ENCODE peak calls at places on chromosomes 4 and X, in five cellular contexts. A is fibroblast of lung, N is cardiac muscle cell, G is psoas muscle, U is testis. S is an unnamed sample.

GRCh38 chr4:8136529-8136928 is 22.1 kb downstream of the ABLIM2 start:
- DNase-seq in G (no peak), A (no peak), N (no peak), U (no peak), S (no peak)

GRCh38 chr4:52577285-52577968 is 81.7 kb downstream of the USP46 start:
- DNase-seq in G (no peak), U (no peak), N (no peak), A (peak), S (no peak)

GRCh38 chrX:17214962-17215361 is 160.0 kb upstream of the NHS start:
- DNase-seq in A (no peak), G (no peak), U (no peak), N (no peak), S (no peak)

GRCh38 chr4:107243141-107243779 is 207.1 kb upstream of the DKK2 start:
- DNase-seq in U (no peak), A (no peak), G (peak), N (no peak), S (peak)

GRCh38 chr4:139761461-139761860 is 95.8 kb downstream of the MGST2 start:
- DNase-seq in A (no peak), U (no peak), N (no peak), G (no peak), S (no peak)

GRCh38 chr4:7004331-7004730 is 38.8 kb upstream of the TADA2B start:
- DNase-seq in A (no peak), N (no peak), G (no peak), U (no peak), S (no peak)

GRCh38 chrX:103554687-103555417 is 30.5 kb upstream of the TCEAL4 start:
- DNase-seq in G (no peak), A (peak), U (peak), N (peak), S (peak)

GRCh38 chr4:186719925-186720694 is 3.5 kb downstream of the FAT1 start:
- DNase-seq in G (no peak), N (peak), A (peak), U (peak), S (no peak)

GRCh38 chr4:71266090-71266794 is 72.6 kb upstream of the SLC4A4 start:
- DNase-seq in U (no peak), A (peak), N (no peak), G (peak), S (no peak)

GRCh38 chrX:22118161-22118830 is 86.2 kb downstream of the PHEX start:
- DNase-seq in N (no peak), A (no peak), G (no peak), U (no peak), S (no peak)

GRCh38 chrX:38558681-38559080 is 2.7 kb upstream of the TSPAN7 start:
- DNase-seq in A (no peak), G (no peak), N (no peak), U (no peak), S (no peak)

GRCh38 chrX:96776966-96777365 is 92.3 kb downstream of the DIAPH2 start:
- DNase-seq in U (no peak), N (no peak), A (peak), G (no peak), S (no peak)

GRCh38 chr4:70603856-70604255 is 11.8 kb downstream of the AMBN start:
- DNase-seq in G (no peak), A (peak), U (no peak), N (no peak), S (no peak)

GRCh38 chr4:118112647-118113046 is 78.4 kb downstream of the NDST3 start:
- DNase-seq in A (no peak), G (no peak), N (no peak), U (no peak), S (no peak)

GRCh38 chr4:40720931-40721330 is 28.8 kb upstream of the NSUN7 start:
- DNase-seq in G (no peak), U (no peak), N (no peak), A (no peak), S (no peak)

GRCh38 chrX:24619647-24620046 is 27.5 kb downstream of the PCYT1B start:
- DNase-seq in U (peak), A (peak), G (no peak), N (peak), S (no peak)

GRCh38 chr4:112296949-112297483 is at the start of gene ALPK1:
- DNase-seq in A (peak), U (no peak), G (no peak), N (no peak), S (peak)

GRCh38 chrX:56764153-56764974 is 35.3 kb downstream of the NBDY start:
- DNase-seq in G (peak), A (peak), U (peak), N (peak), S (peak)

GRCh38 chrX:56764975-56765791 is 36.1 kb downstream of the NBDY start:
- DNase-seq in N (no peak), G (no peak), U (no peak), A (no peak), S (no peak)

GRCh38 chrX:56766554-56767412 is 37.7 kb downstream of the NBDY start:
- DNase-seq in U (no peak), N (no peak), G (no peak), A (no peak), S (peak)

GRCh38 chrX:56763556-56764152 is 34.6 kb downstream of the NBDY start:
- DNase-seq in A (no peak), N (no peak), U (no peak), G (peak), S (peak)

DNA sequence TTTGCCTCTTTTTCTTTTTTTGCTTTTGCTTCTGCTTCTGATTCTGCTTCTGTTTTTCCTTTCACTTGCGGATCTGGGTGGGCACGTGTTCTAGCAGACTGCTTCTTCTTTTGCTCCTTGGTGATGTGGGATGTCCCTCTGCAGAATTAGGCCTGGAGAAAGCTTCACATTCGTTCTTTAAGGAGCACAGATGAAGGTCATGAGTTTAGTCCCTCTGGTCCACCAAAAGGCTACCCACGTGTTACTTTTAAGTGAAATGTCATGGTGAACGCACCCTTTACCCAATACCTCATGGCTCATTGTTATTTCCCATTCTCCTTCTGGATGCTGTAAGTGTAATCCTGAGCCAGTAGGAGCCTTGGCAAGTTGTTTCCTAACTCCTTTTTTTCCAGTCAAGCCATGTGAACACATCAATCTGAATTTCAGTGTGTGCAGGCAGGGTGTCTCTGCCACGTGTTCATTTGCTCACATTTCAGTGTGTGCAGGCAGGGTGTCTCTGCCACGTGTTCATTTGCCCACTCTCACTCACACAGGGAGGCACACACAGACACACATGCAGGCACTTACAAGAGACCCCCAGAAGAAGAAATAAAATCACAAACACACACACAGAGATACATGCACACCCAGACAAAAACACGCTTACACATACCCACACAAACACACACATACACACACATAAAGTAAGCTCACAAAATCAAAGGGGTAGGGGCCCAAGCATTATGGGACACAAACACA is 36.9 kb downstream of the NBDY start:
- DNase-seq in A (no peak), G (no peak), N (no peak), U (no peak), S (peak)
- H3K27ac ChIP-seq in A (no peak), G (no peak), N (no peak), U (no peak), S (no peak)

DNA sequence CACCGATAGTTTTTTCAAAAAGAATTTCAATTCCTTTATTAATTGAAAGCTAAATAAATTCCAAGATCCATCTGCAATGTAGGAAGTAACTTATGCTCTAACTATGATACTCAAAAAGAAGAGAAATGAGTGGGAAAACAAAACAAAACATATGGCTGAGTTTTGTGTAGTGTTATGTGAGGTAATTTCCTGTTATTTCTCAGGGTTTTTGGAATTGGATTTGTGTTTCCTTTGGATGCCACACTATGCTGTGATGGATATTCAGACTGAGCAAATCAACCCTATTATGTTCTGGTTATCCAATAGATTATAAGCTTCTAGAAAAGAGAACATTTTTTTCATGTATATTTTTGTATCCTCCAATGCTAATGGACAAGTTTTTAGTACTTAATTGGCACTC is 73.4 kb upstream of the RAPGEF2 start:
- DNase-seq in A (no peak), U (no peak), G (no peak), N (no peak), S (no peak)
- H3K4me3 ChIP-seq in A (no peak), U (no peak), G (no peak), N (no peak), S (no peak)

GRCh38 chr4:2535386-2536192 is 858 bp upstream of the FAM193A start:
- DNase-seq in A (peak), N (peak), U (peak), G (peak), S (peak)
- TF ChIP-seq CTCF in A (no peak), N (peak), U (no peak), G (no peak), S (no peak)

DNA sequence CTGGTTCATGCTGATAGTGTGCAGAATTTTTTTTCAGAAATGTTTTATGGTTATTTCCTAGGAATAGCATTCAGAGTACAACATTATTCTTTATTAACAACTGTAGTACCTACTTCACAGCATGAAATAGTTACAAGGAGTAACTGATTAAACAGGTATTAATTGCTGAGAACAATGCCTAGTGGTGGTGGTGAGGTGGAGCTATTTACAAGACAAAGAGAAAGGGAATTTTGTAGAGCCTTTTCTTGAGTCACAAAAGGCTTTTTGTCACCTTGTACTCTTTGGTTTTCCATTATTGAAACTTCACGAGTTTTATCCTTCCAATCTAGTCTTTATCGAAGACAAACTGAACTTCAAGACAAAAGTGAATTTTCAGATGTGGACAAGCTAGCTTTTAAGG is 27.5 kb downstream of the OFD1 start:
- DNase-seq in U (no peak), N (no peak), G (no peak), A (no peak), S (no peak)
- H3K27ac ChIP-seq in U (no peak), N (no peak), G (no peak), A (no peak), S (no peak)

GRCh38 chrX:45768666-45769065 is 568.0 kb upstream of the DIPK2B start:
- DNase-seq in A (no peak), N (no peak), G (no peak), U (no peak), S (no peak)

GRCh38 chrX:45767021-45767491 is 566.4 kb upstream of the DIPK2B start:
- DNase-seq in G (no peak), U (no peak), A (peak), N (no peak), S (no peak)

GRCh38 chrX:45765281-45765680 is 564.6 kb upstream of the DIPK2B start:
- DNase-seq in A (no peak), N (no peak), G (no peak), U (no peak), S (no peak)

GRCh38 chrX:45762699-45763647 is 562.3 kb upstream of the DIPK2B start:
- DNase-seq in G (no peak), A (no peak), U (no peak), N (no peak), S (no peak)

DNA sequence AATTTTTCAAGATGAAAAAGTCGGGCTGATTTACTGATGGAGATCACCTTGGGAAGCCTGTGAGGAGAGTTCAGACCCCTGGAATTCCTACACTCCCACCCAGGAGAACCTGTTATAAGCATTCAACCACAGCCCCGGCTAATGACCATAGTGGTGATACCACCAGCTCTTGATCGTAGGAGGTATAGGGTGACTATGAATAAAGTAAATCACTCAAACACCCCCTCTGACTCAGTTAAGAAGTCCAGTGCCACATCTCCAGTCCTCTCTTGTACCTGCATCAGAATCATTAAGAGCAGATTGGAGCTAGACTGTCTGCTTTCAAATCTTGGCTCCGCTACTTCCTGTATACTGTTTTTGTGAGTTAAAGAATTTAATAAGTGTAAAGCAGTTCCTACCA is 565.0 kb upstream of the DIPK2B start:
- DNase-seq in G (no peak), U (no peak), A (no peak), N (no peak), S (no peak)
- H3K4me3 ChIP-seq in G (no peak), U (no peak), A (peak), N (no peak), S (no peak)

GRCh38 chr4:76736434-76736833 is 161.5 kb downstream of the SOWAHB start:
- DNase-seq in A (peak), N (no peak), G (no peak), U (no peak), S (no peak)

GRCh38 chr4:76729991-76730390 is 168.0 kb downstream of the SOWAHB start:
- DNase-seq in G (no peak), N (no peak), A (no peak), U (no peak), S (no peak)

GRCh38 chr4:76732246-76732645 is 165.7 kb downstream of the SOWAHB start:
- DNase-seq in A (no peak), U (no peak), N (no peak), G (no peak), S (no peak)

GRCh38 chr4:76737180-76737579 is 160.8 kb downstream of the SOWAHB start:
- DNase-seq in G (no peak), A (peak), U (no peak), N (no peak), S (no peak)

DNA sequence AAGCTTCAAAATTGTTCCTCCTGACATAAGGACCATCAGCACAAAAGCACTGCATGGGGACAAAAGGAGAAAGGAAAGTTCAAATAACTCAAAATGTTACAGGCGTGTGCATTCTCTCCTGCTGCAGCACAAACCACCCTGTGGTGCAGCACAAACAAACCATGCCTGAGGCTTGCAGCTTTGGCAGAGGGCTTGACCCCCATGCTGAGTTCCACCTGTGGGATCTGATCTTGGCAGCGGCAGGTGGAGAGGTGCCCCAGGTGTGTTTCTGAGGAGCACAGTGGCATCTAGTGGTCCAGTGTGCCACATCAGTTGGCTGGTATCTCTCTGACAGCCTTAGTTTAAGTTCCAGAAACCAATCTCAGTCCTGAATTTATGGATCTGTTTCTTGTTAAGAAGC is 164.6 kb downstream of the SOWAHB start:
- DNase-seq in U (peak), G (no peak), N (no peak), A (no peak), S (no peak)
- TF ChIP-seq CTCF in U (no peak), G (no peak), N (no peak), A (no peak), S (no peak)

S was measured in colonic mucosa.